ENCODE peak calls at places on chromosome 22, in six cellular contexts. Q is stimulated activated CD4-positive, alpha-beta T cell treated with anti-CD3 and anti-CD28 coated beads, Interleukin-1b, Interleukin-23, amount 100 ng/mL, for 4 hours; D is AG09309; W is foreskin melanocyte; P is AML-193; X is epithelial cell of esophagus. M is an unnamed sample.

GRCh38 chr22:49320714-49321476 is 506.8 kb downstream of the BRD1 start:
- DNase-seq in Q (no peak), D (no peak), W (no peak), P (no peak), X (no peak), M (no peak)

GRCh38 chr22:30821381-30821780 is 126.7 kb downstream of the OSBP2 start:
- DNase-seq in Q (no peak), D (no peak), W (no peak), P (no peak), X (no peak), M (no peak)

GRCh38 chr22:19757985-19758895 is 2.3 kb upstream of the TBX1 start:
- DNase-seq in Q (no peak), D (no peak), W (no peak), P (no peak), X (no peak), M (no peak)

GRCh38 chr22:27867114-27867957 is 51.7 kb downstream of the PITPNB start:
- DNase-seq in Q (no peak), D (no peak), W (no peak), P (no peak), X (peak), M (no peak)

GRCh38 chr22:23386822-23387580 is 193.1 kb downstream of the IGLL1 start:
- DNase-seq in Q (no peak), D (no peak), W (no peak), P (no peak), X (no peak), M (no peak)

GRCh38 chr22:37228106-37229011 is 15.7 kb downstream of the RAC2 start:
- DNase-seq in Q (no peak), D (no peak), W (peak), P (no peak), X (peak), M (no peak)

GRCh38 chr22:21624120-21624879 is 5.5 kb downstream of the YDJC start:
- DNase-seq in Q (peak), D (no peak), W (no peak), P (peak), X (peak), M (no peak)

GRCh38 chr22:40768187-40768586 is 51.0 kb downstream of the SLC25A17 start:
- DNase-seq in Q (no peak), D (no peak), W (no peak), P (no peak), X (no peak), M (no peak)

GRCh38 chr22:25956801-25957200 is 212.5 kb upstream of the SEZ6L start:
- DNase-seq in Q (no peak), D (no peak), W (no peak), P (no peak), X (no peak), M (no peak)

GRCh38 chr22:29817724-29818123 is 20.4 kb downstream of the ASCC2 start:
- DNase-seq in Q (no peak), D (no peak), W (no peak), P (no peak), X (no peak), M (no peak)

GRCh38 chr22:39316440-39317083 is 2.9 kb downstream of the RPL3 start:
- DNase-seq in Q (peak), D (peak), W (peak), P (peak), X (peak), M (no peak)

GRCh38 chr22:49975543-49976389 is 15.2 kb downstream of the PIM3 start:
- DNase-seq in Q (no peak), D (no peak), W (no peak), P (no peak), X (no peak), M (no peak)

GRCh38 chr22:17368727-17369552 is at the start of gene CECR2:
- DNase-seq in Q (peak), D (no peak), W (peak), P (no peak), X (no peak), M (no peak)

GRCh38 chr22:41816241-41816640 is 15.8 kb downstream of the CCDC134 start:
- DNase-seq in Q (no peak), D (no peak), W (no peak), P (no peak), X (no peak), M (no peak)

GRCh38 chr22:49730656-49731055 is 97.0 kb downstream of the BRD1 start:
- DNase-seq in Q (no peak), D (no peak), W (no peak), P (no peak), X (no peak), M (no peak)

GRCh38 chr22:45934659-45935341 is 42.2 kb downstream of the WNT7B start:
- DNase-seq in Q (no peak), D (peak), W (no peak), P (no peak), X (peak), M (peak)

GRCh38 chr22:40728731-40729189 is 49.5 kb downstream of the MCHR1 start:
- DNase-seq in Q (peak), D (no peak), W (peak), P (no peak), X (peak), M (no peak)

GRCh38 chr22:38308791-38309498 is 8.3 kb downstream of the CSNK1E start:
- DNase-seq in Q (no peak), D (no peak), W (no peak), P (no peak), X (no peak), M (no peak)

GRCh38 chr22:43529954-43530863 is 118.4 kb downstream of the MPPED1 start:
- DNase-seq in Q (no peak), D (no peak), W (no peak), P (no peak), X (peak), M (no peak)

GRCh38 chr22:35842954-35843353 is 125.3 kb downstream of the APOL5 start:
- DNase-seq in Q (no peak), D (no peak), W (peak), P (peak), X (peak), M (no peak)

GRCh38 chr22:25000686-25001085 is 48.2 kb downstream of the KIAA1671 start:
- DNase-seq in Q (no peak), D (no peak), W (no peak), P (no peak), X (no peak), M (no peak)

GRCh38 chr22:18968011-18968749 is 32.1 kb upstream of the PRODH start:
- DNase-seq in Q (no peak), D (no peak), W (no peak), P (no peak), X (peak), M (no peak)

GRCh38 chr22:41308054-41308453 is 6.7 kb downstream of the ZC3H7B start:
- DNase-seq in Q (no peak), D (no peak), W (peak), P (no peak), X (no peak), M (no peak)

GRCh38 chr22:38193580-38193979 is 8.2 kb upstream of the MAFF start:
- DNase-seq in Q (no peak), D (no peak), W (no peak), P (peak), X (no peak), M (no peak)